ENCODE peak calls at places on chromosomes 4 and X, in eight cellular contexts. X is tibial artery, K is tibial nerve, N is uterus, Y is GM20000, F is bronchial epithelial cell, T is B cell, M is mesothelial cell of epicardium. J is an unnamed sample.

GRCh38 chr4:155564086-155564485 is 102.6 kb upstream of the GUCY1A1 start:
- DNase-seq in X (no peak), K (no peak), N (no peak), Y (no peak), F (peak), T (no peak), M (no peak), J (no peak)

GRCh38 chrX:107454302-107454701 is 4.8 kb downstream of the FRMPD3 start:
- DNase-seq in X (no peak), K (no peak), N (no peak), Y (no peak), F (peak), T (no peak), M (no peak), J (no peak)

GRCh38 chr4:2797545-2798305 is 4.8 kb downstream of the SH3BP2 start:
- DNase-seq in X (peak), K (peak), N (no peak), Y (no peak), F (no peak), T (no peak), M (no peak), J (no peak)

GRCh38 chr4:77001907-77002306 is 52.4 kb downstream of the SEPTIN11 start:
- DNase-seq in X (no peak), K (no peak), N (no peak), Y (no peak), F (peak), T (no peak), M (no peak), J (no peak)

GRCh38 chrX:96722793-96723192 is 38.2 kb downstream of the DIAPH2 start:
- DNase-seq in X (no peak), K (no peak), N (no peak), Y (no peak), F (no peak), T (no peak), M (no peak), J (no peak)

GRCh38 chr4:53929955-53930798 is 134.2 kb downstream of the CHIC2 start:
- DNase-seq in X (peak), K (peak), N (peak), Y (peak), F (peak), T (peak), M (no peak), J (peak)

GRCh38 chr4:175351473-175351872 is 433.3 kb downstream of the ADAM29 start:
- DNase-seq in X (no peak), K (no peak), N (no peak), Y (no peak), F (no peak), T (no peak), M (no peak), J (no peak)

GRCh38 chr4:12411072-12411471 is 982.4 kb upstream of the HS3ST1 start:
- DNase-seq in X (no peak), K (no peak), N (no peak), Y (no peak), F (peak), T (no peak), M (no peak), J (no peak)

GRCh38 chr4:85707591-85707990 is 232.6 kb downstream of the ARHGAP24 start:
- DNase-seq in X (no peak), K (no peak), N (no peak), Y (peak), F (no peak), T (no peak), M (no peak), J (no peak)

GRCh38 chr4:34417160-34417559 is 1827.2 kb downstream of the ARAP2 start:
- DNase-seq in X (no peak), K (no peak), N (no peak), Y (no peak), F (peak), T (no peak), M (no peak), J (no peak)

GRCh38 chr4:168769857-168770256 is 240.2 kb downstream of the CBR4 start:
- DNase-seq in X (no peak), K (no peak), N (no peak), Y (no peak), F (no peak), T (no peak), M (no peak), J (no peak)

GRCh38 chr4:20254517-20255250 is 3.0 kb downstream of the SLIT2 start:
- DNase-seq in X (peak), K (peak), N (peak), Y (peak), F (no peak), T (no peak), M (peak), J (peak)

GRCh38 chrX:30888526-30889146 is 418 bp downstream of the TAB3 start:
- DNase-seq in X (no peak), K (no peak), N (no peak), Y (no peak), F (no peak), T (no peak), M (peak), J (peak)

GRCh38 chr4:57053508-57053907 is 56.7 kb downstream of the IGFBP7 start:
- DNase-seq in X (no peak), K (no peak), N (no peak), Y (no peak), F (peak), T (no peak), M (no peak), J (no peak)

GRCh38 chr4:13537011-13537831 is 7.1 kb downstream of the NKX3-2 start:
- DNase-seq in X (no peak), K (no peak), N (no peak), Y (peak), F (no peak), T (no peak), M (no peak), J (no peak)

GRCh38 chr4:88897180-88897579 is 159.8 kb downstream of the FAM13A start:
- DNase-seq in X (no peak), K (no peak), N (no peak), Y (no peak), F (peak), T (no peak), M (no peak), J (no peak)

GRCh38 chrX:42384956-42385355 is 393.0 kb downstream of the PPP1R2C start:
- DNase-seq in X (no peak), K (no peak), N (no peak), Y (no peak), F (peak), T (no peak), M (no peak), J (no peak)

GRCh38 chr4:71184195-71184781 is 154.5 kb upstream of the SLC4A4 start:
- DNase-seq in X (no peak), K (no peak), N (no peak), Y (peak), F (peak), T (peak), M (no peak), J (no peak)

GRCh38 chrX:150664290-150664689 is 28.9 kb upstream of the MTMR1 start:
- DNase-seq in X (peak), K (no peak), N (no peak), Y (no peak), F (no peak), T (no peak), M (no peak), J (peak)

GRCh38 chr4:51836531-51836930 is 6.4 kb upstream of the DCUN1D4 start:
- DNase-seq in X (no peak), K (no peak), N (no peak), Y (no peak), F (peak), T (no peak), M (no peak), J (no peak)

GRCh38 chr4:51830146-51830545 is 12.8 kb upstream of the DCUN1D4 start:
- DNase-seq in X (no peak), K (no peak), N (no peak), Y (no peak), F (no peak), T (no peak), M (no peak), J (no peak)

GRCh38 chr4:51835854-51836253 is 7.1 kb upstream of the DCUN1D4 start:
- DNase-seq in X (no peak), K (no peak), N (no peak), Y (no peak), F (no peak), T (no peak), M (no peak), J (no peak)

GRCh38 chr4:51835079-51835478 is 7.9 kb upstream of the DCUN1D4 start:
- DNase-seq in X (no peak), K (no peak), N (no peak), Y (no peak), F (no peak), T (no peak), M (no peak), J (no peak)

GRCh38 chr4:51831133-51831532 is 11.8 kb upstream of the DCUN1D4 start:
- DNase-seq in X (peak), K (peak), N (peak), Y (peak), F (peak), T (peak), M (no peak), J (no peak)
- TF ChIP-seq CTCF in X (peak), K (peak), N (peak), Y (peak), F (peak), T (peak), M (no peak), J (peak)

DNA sequence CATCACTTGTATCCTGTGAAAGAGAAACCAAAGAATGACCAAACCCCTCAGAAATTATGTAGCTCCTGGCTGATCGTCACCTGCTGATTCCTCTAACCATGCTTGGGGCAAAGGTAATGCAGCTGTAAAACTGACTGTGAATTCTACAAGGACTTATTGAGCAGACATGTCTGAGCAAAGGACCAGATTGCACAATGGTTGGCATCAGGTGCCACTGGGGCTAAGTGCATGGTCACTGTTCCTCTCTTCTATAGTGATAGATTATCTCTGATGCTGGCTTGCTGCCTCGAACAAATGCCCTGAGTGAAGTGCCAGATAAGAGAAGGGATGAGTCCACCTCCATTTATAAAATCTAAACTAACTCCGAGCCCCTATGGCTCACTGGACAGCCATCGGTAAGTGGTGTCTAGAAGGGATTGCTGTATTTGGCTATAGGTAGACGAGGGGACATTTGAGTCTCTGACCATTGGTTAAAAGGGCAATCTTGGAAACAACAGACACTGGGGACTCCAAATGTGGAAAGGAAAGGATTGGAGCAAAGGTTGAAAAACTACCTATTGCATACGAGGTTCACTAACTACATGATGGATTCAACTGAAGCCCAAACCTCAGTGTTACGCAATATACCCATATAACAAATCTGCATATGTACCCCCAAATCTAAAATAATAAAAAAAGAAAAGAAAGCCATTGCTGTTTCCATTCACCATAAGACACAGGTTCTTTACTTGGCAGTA is 110.8 kb upstream of the IGSF1 start:
- DNase-seq in X (no peak), K (no peak), N (no peak), Y (no peak), F (no peak), T (no peak), M (no peak), J (no peak)
- TF ChIP-seq CTCF in X (no peak), K (no peak), N (no peak), Y (no peak), F (no peak), T (no peak), M (no peak), J (no peak)

DNA sequence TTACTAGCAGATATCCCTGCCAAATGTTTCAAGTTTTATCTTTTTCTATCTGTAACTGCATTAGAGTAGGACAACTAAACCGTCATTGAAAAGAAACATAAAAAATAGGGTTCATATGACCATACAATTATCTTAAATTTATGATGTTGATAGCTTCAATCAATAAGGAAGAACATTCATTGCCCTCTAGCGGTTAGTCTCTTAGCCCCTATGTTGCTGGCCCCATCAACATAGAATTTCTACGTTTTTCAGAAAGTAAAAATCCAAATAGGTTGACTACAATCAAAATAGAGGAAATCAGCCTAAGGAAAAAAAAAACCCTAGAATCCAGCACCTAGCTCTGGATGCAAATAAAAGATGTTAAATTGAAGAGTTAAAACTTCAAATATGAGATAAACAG is 225.1 kb upstream of the ITM2A start:
- DNase-seq in X (no peak), K (no peak), N (no peak), Y (no peak), F (no peak), T (no peak), M (no peak), J (no peak)
- TF ChIP-seq CTCF in X (no peak), K (no peak), N (no peak), Y (no peak), F (no peak), T (no peak), M (no peak), J (no peak)

GRCh38 chrX:153648358-153649177 is 1.6 kb downstream of the DUSP9 start:
- DNase-seq in X (peak), K (no peak), N (no peak), Y (peak), F (no peak), T (no peak), M (no peak), J (no peak)

GRCh38 chrX:153647461-153648357 is 706 bp downstream of the DUSP9 start:
- DNase-seq in X (peak), K (no peak), N (peak), Y (peak), F (no peak), T (no peak), M (no peak), J (no peak)

GRCh38 chrX:153649915-153650782 is 3.1 kb downstream of the DUSP9 start:
- DNase-seq in X (peak), K (no peak), N (no peak), Y (peak), F (no peak), T (no peak), M (no peak), J (no peak)

GRCh38 chrX:153650959-153651358 is 4.0 kb downstream of the DUSP9 start:
- DNase-seq in X (peak), K (no peak), N (no peak), Y (no peak), F (no peak), T (no peak), M (no peak), J (no peak)

GRCh38 chrX:153649178-153649914 is 2.3 kb downstream of the DUSP9 start:
- DNase-seq in X (peak), K (no peak), N (peak), Y (peak), F (no peak), T (peak), M (peak), J (no peak)
- TF ChIP-seq CTCF in X (no peak), K (no peak), N (no peak), Y (peak), F (peak), T (peak), M (no peak), J (no peak)

DNA sequence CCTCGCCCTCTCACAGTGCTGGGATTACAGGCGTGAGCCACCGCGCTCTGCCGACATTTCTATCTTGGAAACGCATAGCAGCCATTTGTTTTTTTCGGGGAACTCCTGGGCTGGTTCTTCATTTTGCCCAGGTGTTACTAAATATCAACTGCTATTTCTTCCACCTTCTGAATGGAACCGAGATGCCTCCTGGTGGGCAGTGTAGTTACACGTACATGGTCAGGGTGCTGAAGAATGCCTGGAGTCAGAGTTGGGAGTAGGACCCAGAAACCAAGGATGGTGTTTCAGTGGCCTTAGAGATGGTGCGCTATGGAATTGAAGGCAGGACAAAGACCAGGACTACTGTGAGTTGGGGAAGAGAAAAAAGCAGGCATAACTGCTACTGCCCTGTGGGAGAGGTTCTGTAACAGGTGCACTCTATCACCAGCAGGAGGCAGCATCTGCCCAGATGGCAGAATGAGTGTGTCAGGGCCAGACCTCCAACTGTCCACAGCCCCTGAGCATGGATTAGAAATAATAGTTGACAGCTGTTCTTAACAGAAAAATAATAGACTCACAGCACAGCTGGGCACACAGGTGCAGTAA is 81.7 kb downstream of the ZC4H2 start:
- DNase-seq in X (no peak), K (no peak), N (no peak), Y (peak), F (peak), T (no peak), M (no peak), J (no peak)
- TF ChIP-seq CTCF in X (peak), K (no peak), N (peak), Y (peak), F (peak), T (no peak), M (no peak), J (peak)

GRCh38 chrX:51643377-51643776 is 24.7 kb upstream of the CENPVL3 start:
- DNase-seq in X (no peak), K (no peak), N (no peak), Y (no peak), F (no peak), T (no peak), M (no peak), J (no peak)

GRCh38 chrX:51641421-51642021 is 22.8 kb upstream of the CENPVL3 start:
- DNase-seq in X (no peak), K (no peak), N (no peak), Y (peak), F (peak), T (no peak), M (no peak), J (no peak)
- TF ChIP-seq CTCF in X (no peak), K (no peak), N (no peak), Y (no peak), F (peak), T (peak), M (peak), J (peak)

J was measured in osteocyte.